ENCODE peak calls at places on chromosomes 2 and 18, in four cellular contexts. One of them, this sample, is unnamed.
A peak's percentile ranks its signal among the peaks of the same experiment; 100 is the strongest.

GRCh38 chr2:168156661-168157060 is 90.7 kb downstream of the STK39 start:
- DNase-seq in HepG2: no peak
- DNase-seq in breast epithelium: peak; percentile 26
- DNase-seq in K562: no peak
- DNase-seq in this sample: peak; percentile 17

GRCh38 chr2:68835636-68836035 is 35.6 kb downstream of the BMP10 start:
- DNase-seq in K562: no peak
- DNase-seq in breast epithelium: no peak
- DNase-seq in HepG2: no peak
- DNase-seq in this sample: no peak

GRCh38 chr2:46147626-46148368 is 149.4 kb upstream of the EPAS1 start:
- DNase-seq in breast epithelium: no peak
- DNase-seq in K562: no peak
- DNase-seq in HepG2: no peak
- DNase-seq in this sample: no peak

GRCh38 chr18:55739488-55739887 is 151.5 kb upstream of the TCF4 start:
- DNase-seq in breast epithelium: no peak
- DNase-seq in K562: no peak
- DNase-seq in HepG2: no peak
- DNase-seq in this sample: no peak

GRCh38 chr2:179963626-179964025 is 43.5 kb downstream of the CWC22 start:
- DNase-seq in K562: no peak
- DNase-seq in HepG2: no peak
- DNase-seq in breast epithelium: no peak
- DNase-seq in this sample: no peak

GRCh38 chr2:170714156-170715061 is 728 bp upstream of the SP5 start:
- DNase-seq in K562: peak; percentile 95
- DNase-seq in breast epithelium: no peak
- DNase-seq in HepG2: no peak
- DNase-seq in this sample: no peak

GRCh38 chr2:18518116-18519111 is 42.0 kb downstream of the RDH14 start:
- DNase-seq in K562: no peak
- DNase-seq in HepG2: peak; percentile 10
- DNase-seq in breast epithelium: no peak
- DNase-seq in this sample: no peak

GRCh38 chr2:126756125-126756524 is 100.2 kb downstream of the GYPC start:
- DNase-seq in breast epithelium: no peak
- DNase-seq in K562: no peak
- DNase-seq in HepG2: no peak
- DNase-seq in this sample: no peak

GRCh38 chr2:152419944-152420813 is 85.2 kb downstream of the FMNL2 start:
- DNase-seq in HepG2: no peak
- DNase-seq in K562: no peak
- DNase-seq in breast epithelium: no peak
- DNase-seq in this sample: no peak

GRCh38 chr2:27148801-27149439 is at the start of gene TCF23:
- DNase-seq in breast epithelium: no peak
- DNase-seq in K562: no peak
- DNase-seq in HepG2: no peak
- DNase-seq in this sample: no peak

GRCh38 chr2:90077948-90078347 is 1386.5 kb downstream of the RPIA start:
- DNase-seq in breast epithelium: no peak
- DNase-seq in HepG2: no peak
- DNase-seq in K562: no peak
- DNase-seq in this sample: no peak

GRCh38 chr2:143261986-143262784 is 133.0 kb downstream of the ARHGAP15 start:
- DNase-seq in K562: no peak
- DNase-seq in HepG2: no peak
- DNase-seq in breast epithelium: no peak
- DNase-seq in this sample: no peak

GRCh38 chr2:218036371-218036770 is 32.7 kb upstream of the RUFY4 start:
- DNase-seq in HepG2: no peak
- DNase-seq in K562: no peak
- DNase-seq in breast epithelium: no peak
- DNase-seq in this sample: no peak

GRCh38 chr2:237085261-237086221 is at the start of gene COPS8:
- DNase-seq in HepG2: peak; percentile 88
- DNase-seq in breast epithelium: peak; percentile 92
- DNase-seq in K562: peak; percentile 85
- DNase-seq in this sample: peak; percentile 94
- TF ChIP-seq CTCF in HepG2: peak; percentile 64
- TF ChIP-seq CTCF in breast epithelium: peak; percentile 27
- TF ChIP-seq CTCF in K562: peak; percentile 22
- TF ChIP-seq CTCF in this sample: peak; percentile 49

GRCh38 chr2:54665436-54665856 is 58.0 kb upstream of the EML6 start:
- DNase-seq in HepG2: peak; percentile 76
- DNase-seq in K562: peak; percentile 42
- DNase-seq in breast epithelium: no peak
- DNase-seq in this sample: no peak

GRCh38 chr2:54667726-54668650 is 55.5 kb upstream of the EML6 start:
- DNase-seq in K562: no peak
- DNase-seq in breast epithelium: no peak
- DNase-seq in HepG2: no peak
- DNase-seq in this sample: no peak

GRCh38 chr2:54666741-54667639 is 56.5 kb upstream of the EML6 start:
- DNase-seq in HepG2: peak; percentile 90
- DNase-seq in K562: no peak
- DNase-seq in breast epithelium: no peak
- DNase-seq in this sample: peak; percentile 65

GRCh38 chr2:54664238-54664786 is 59.1 kb upstream of the EML6 start:
- DNase-seq in breast epithelium: no peak
- DNase-seq in K562: no peak
- DNase-seq in HepG2: no peak
- DNase-seq in this sample: no peak

DNA sequence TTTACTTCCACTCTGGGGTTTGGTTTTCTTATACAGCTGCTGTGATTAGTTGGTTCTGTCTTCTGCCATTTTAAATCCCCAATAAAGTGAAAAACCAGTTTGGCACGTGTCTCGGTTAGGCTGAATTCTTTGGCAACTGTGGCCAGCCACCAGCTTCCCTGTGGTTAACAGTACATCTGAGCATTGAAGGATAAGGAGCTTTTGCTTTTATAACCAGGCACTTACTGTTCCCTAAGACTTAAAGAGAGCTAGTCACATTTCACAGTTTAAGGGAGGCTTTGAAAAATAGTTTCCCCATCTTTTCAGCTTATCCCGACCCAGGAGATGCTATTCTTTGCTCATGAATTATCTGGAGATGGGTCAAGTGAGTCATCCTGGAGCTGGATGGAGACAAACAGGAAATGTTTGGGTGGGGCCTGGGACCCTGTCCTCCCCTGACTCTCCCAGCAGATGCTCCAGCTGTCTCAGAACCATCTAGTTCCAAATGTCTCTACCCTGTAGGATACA is 57.3 kb upstream of the EML6 start:
- DNase-seq in breast epithelium: peak; percentile 73
- DNase-seq in K562: no peak
- DNase-seq in HepG2: peak; percentile 37
- DNase-seq in this sample: peak; percentile 62
- TF ChIP-seq POLR2AphosphoS5 in breast epithelium: no peak
- TF ChIP-seq POLR2AphosphoS5 in K562: no peak
- TF ChIP-seq POLR2AphosphoS5 in HepG2: no peak
- TF ChIP-seq POLR2AphosphoS5 in this sample: peak; percentile 63

GRCh38 chr2:74201196-74201595 is 2.8 kb downstream of the MTHFD2 start:
- DNase-seq in K562: no peak
- DNase-seq in HepG2: no peak
- DNase-seq in breast epithelium: no peak
- DNase-seq in this sample: no peak
- H3K4me3 ChIP-seq in K562: peak overlapping the region; percentile 72
- H3K4me3 ChIP-seq in HepG2: peak overlapping the region; percentile 72
- H3K4me3 ChIP-seq in breast epithelium: no peak overlapping the region
- H3K4me3 ChIP-seq in this sample: no peak overlapping the region

GRCh38 chr2:134411828-134412638 is 158.2 kb downstream of the MGAT5 start:
- DNase-seq in breast epithelium: peak; percentile 61
- DNase-seq in K562: peak; percentile 43
- DNase-seq in HepG2: peak; percentile 100
- DNase-seq in this sample: peak; percentile 58
- TF ChIP-seq CTCF in breast epithelium: no peak
- TF ChIP-seq CTCF in K562: peak; percentile 70
- TF ChIP-seq CTCF in HepG2: peak; percentile 99
- TF ChIP-seq CTCF in this sample: peak; percentile 66

GRCh38 chr2:100906131-100906530 is 86.2 kb downstream of the NPAS2 start:
- DNase-seq in K562: no peak
- DNase-seq in breast epithelium: no peak
- DNase-seq in HepG2: no peak
- DNase-seq in this sample: no peak

GRCh38 chr2:100905132-100905805 is 85.3 kb downstream of the NPAS2 start:
- DNase-seq in breast epithelium: no peak
- DNase-seq in HepG2: no peak
- DNase-seq in K562: no peak
- DNase-seq in this sample: no peak

GRCh38 chr2:100903534-100904258 is 83.8 kb downstream of the NPAS2 start:
- DNase-seq in K562: no peak
- DNase-seq in HepG2: no peak
- DNase-seq in breast epithelium: peak; percentile 30
- DNase-seq in this sample: no peak

GRCh38 chr2:100900156-100900795 is 80.3 kb downstream of the NPAS2 start:
- DNase-seq in K562: no peak
- DNase-seq in HepG2: no peak
- DNase-seq in breast epithelium: no peak
- DNase-seq in this sample: no peak

GRCh38 chr2:100902833-100903405 is 83.0 kb downstream of the NPAS2 start:
- DNase-seq in K562: no peak
- DNase-seq in breast epithelium: no peak
- DNase-seq in HepG2: peak; percentile 81
- DNase-seq in this sample: no peak
- TF ChIP-seq POLR2AphosphoS5 in K562: no peak
- TF ChIP-seq POLR2AphosphoS5 in breast epithelium: no peak
- TF ChIP-seq POLR2AphosphoS5 in HepG2: no peak
- TF ChIP-seq POLR2AphosphoS5 in this sample: peak; percentile 53

GRCh38 chr2:118224144-118224887 is 136.0 kb downstream of the INSIG2 start:
- DNase-seq in K562: no peak
- DNase-seq in HepG2: no peak
- DNase-seq in breast epithelium: no peak
- DNase-seq in this sample: no peak
- H3K4me3 ChIP-seq in K562: no peak overlapping the region
- H3K4me3 ChIP-seq in HepG2: no peak overlapping the region
- H3K4me3 ChIP-seq in breast epithelium: peak overlapping the region; percentile 34
- H3K4me3 ChIP-seq in this sample: peak overlapping the region; percentile 15

DNA sequence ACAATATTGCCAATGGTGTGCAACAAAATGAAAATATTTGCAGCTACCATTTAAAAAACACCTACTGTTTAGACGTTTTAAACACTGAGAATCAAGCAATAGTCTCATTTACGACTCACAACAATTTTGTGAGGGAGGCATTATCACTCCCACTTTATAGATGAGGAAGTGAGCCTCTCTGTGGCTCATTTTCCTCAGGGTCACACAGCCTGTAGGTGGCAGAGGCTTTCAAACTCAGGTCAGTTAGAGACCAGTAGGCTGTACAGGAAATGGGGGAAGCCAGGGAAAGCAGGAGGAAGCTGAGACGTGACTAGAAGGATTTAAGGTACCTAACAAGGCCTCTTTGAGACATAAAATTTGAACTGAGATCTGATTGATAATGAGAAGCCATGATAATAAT is 95.0 kb upstream of the ZNF521 start:
- DNase-seq in HepG2: no peak
- DNase-seq in breast epithelium: no peak
- DNase-seq in K562: no peak
- DNase-seq in this sample: no peak
- TF ChIP-seq CTCF in HepG2: no peak
- TF ChIP-seq CTCF in breast epithelium: no peak
- TF ChIP-seq CTCF in K562: no peak
- TF ChIP-seq CTCF in this sample: no peak

GRCh38 chr2:120844098-120844738 is 108.5 kb downstream of the GLI2 start:
- DNase-seq in HepG2: no peak
- DNase-seq in K562: no peak
- DNase-seq in breast epithelium: no peak
- DNase-seq in this sample: no peak

GRCh38 chr2:120842456-120843439 is 107.1 kb downstream of the GLI2 start:
- DNase-seq in K562: no peak
- DNase-seq in breast epithelium: no peak
- DNase-seq in HepG2: no peak
- DNase-seq in this sample: no peak

GRCh38 chr2:120846406-120847095 is 110.9 kb downstream of the GLI2 start:
- DNase-seq in HepG2: no peak
- DNase-seq in breast epithelium: no peak
- DNase-seq in K562: no peak
- DNase-seq in this sample: no peak

GRCh38 chr2:120847700-120848321 is 112.1 kb downstream of the GLI2 start:
- DNase-seq in breast epithelium: peak; percentile 43
- DNase-seq in K562: no peak
- DNase-seq in HepG2: no peak
- DNase-seq in this sample: peak; percentile 30

DNA sequence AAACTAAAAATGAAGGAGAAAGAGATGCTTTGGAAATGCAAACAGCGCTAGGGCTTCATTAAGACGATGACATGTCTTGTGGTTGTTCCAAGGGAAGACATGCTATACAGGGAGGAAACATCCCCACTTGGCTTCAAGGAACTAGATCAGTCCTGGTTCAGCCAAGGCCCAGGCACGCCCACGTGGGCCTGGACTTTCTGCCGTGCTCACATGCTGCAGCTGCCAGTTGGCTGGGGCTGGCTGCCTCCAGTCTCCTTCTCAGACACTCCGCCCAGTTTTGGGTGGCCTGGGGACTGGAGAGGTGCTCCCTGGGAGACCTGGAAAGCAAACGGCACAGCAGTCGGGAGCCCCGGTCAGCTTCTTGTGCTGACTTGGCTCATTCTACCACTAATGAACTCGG is 109.6 kb downstream of the GLI2 start:
- DNase-seq in breast epithelium: peak; percentile 44
- DNase-seq in K562: no peak
- DNase-seq in HepG2: no peak
- DNase-seq in this sample: no peak
- TF ChIP-seq POLR2AphosphoS5 in breast epithelium: no peak
- TF ChIP-seq POLR2AphosphoS5 in K562: no peak
- TF ChIP-seq POLR2AphosphoS5 in HepG2: no peak
- TF ChIP-seq POLR2AphosphoS5 in this sample: no peak

This sample was measured in prostate gland.